ENCODE peak calls at places on chromosomes 1 and 21, in four cellular contexts. L is small intestine, N is upper lobe of left lung, H is mesenchymal stem cell. Z is an unnamed sample. For H3K4me1 and H3K36me3, the result is how much of the 10 kb centered on the place peaks cover.

GRCh38 chr1:160539896-160540858 is 17.1 kb upstream of the SLAMF6 start:
- DNase-seq in N (peak), H (peak), L (peak), Z (no peak)

GRCh38 chr1:162360237-162360873 is 16.3 kb downstream of the SPATA46 start:
- DNase-seq in L (no peak), H (no peak), N (no peak), Z (no peak)

GRCh38 chr1:163410073-163410522 is 88.3 kb downstream of the NUF2 start:
- DNase-seq in H (peak), N (no peak), L (peak), Z (no peak)

GRCh38 chr1:176193663-176194062 is 13.4 kb downstream of the COP1 start:
- DNase-seq in H (no peak), L (no peak), N (no peak), Z (no peak)

GRCh38 chr1:23276531-23276930 is 59.2 kb upstream of the HTR1D start:
- DNase-seq in N (no peak), H (no peak), L (no peak), Z (no peak)

GRCh38 chr1:24389231-24389678 is 24.3 kb downstream of the STPG1 start:
- DNase-seq in L (no peak), H (no peak), N (no peak), Z (no peak)

GRCh38 chr1:56450004-56450666 is 129.2 kb downstream of the PLPP3 start:
- DNase-seq in L (no peak), H (no peak), N (no peak), Z (no peak)

GRCh38 chr1:154479764-154480421 is 22.1 kb upstream of the TDRD10 start:
- DNase-seq in N (peak), H (peak), L (peak), Z (no peak)

GRCh38 chr1:240706150-240706904 is 94.4 kb upstream of the GREM2 start:
- DNase-seq in N (no peak), H (no peak), L (no peak), Z (no peak)

GRCh38 chr1:167082511-167083027 is 7.6 kb downstream of the GPA33 start:
- DNase-seq in H (no peak), N (peak), L (peak), Z (no peak)

GRCh38 chr21:42640486-42640885 is 12.9 kb upstream of the PDE9A start:
- DNase-seq in L (peak), N (peak), H (no peak), Z (no peak)

GRCh38 chr1:34904236-34905097 is 25.0 kb downstream of the DLGAP3 start:
- DNase-seq in N (no peak), L (no peak), H (no peak), Z (no peak)

GRCh38 chr1:246689409-246689997 is 34.7 kb upstream of the SCCPDH start:
- DNase-seq in L (peak), N (peak), H (peak), Z (peak)

GRCh38 chr1:165941531-165941930 is 114.1 kb downstream of the UCK2 start:
- DNase-seq in L (no peak), H (no peak), N (no peak), Z (no peak)

GRCh38 chr1:61474963-61475362 is 250.0 kb downstream of the TM2D1 start:
- DNase-seq in N (no peak), L (no peak), H (no peak), Z (no peak)
- H3K4me1 ChIP-seq in N (under half), L (under half), H (under half), Z (under half)

DNA sequence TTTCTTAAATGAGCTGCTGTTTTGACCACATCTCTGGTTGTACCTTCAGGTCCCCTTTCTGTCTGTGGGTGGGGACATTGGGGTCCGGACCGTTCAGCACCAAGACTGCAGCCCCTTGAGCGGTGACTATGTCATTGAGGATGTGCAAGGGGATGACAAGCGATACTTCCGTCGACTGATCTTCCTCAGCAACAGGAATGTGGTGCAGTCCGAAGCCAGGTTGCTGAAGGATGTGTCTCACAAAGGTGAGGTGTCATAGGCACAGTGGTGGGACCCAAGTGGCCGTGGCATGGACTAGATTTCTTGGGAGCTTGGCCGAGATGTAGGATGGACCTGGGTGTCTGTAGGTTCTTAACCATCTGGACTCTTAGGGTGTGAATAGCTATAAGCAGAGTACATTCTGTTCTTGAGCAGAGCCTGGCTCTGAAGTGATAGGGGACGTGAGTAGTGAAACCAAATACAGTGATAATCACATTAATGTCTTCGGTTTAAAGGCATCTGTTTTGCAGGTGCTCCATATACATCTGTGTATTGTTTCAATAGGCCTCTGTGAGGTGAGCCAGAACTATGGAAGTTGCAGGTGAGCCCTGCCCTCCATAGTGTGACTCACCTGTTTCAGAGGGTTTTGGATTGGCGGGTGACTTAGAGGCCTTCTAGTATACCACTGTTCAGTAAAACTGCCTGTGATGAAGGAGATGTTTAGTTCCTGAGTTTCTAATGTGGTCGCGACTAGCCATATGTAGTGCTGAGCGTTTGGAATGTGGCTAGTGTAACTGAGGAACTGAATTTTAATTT is 6.4 kb downstream of the METTL13 start:
- DNase-seq in H (no peak), L (no peak), N (no peak), Z (no peak)
- H3K36me3 ChIP-seq in H (under half), L (under half), N (half or more), Z (under half)

GRCh38 chr1:198116469-198116868 is 40.3 kb upstream of the NEK7 start:
- DNase-seq in L (no peak), H (no peak), N (no peak), Z (no peak)

GRCh38 chr1:198121058-198121829 is 35.6 kb upstream of the NEK7 start:
- DNase-seq in H (peak), N (no peak), L (peak), Z (peak)

GRCh38 chr1:198117267-198117666 is 39.5 kb upstream of the NEK7 start:
- DNase-seq in L (no peak), H (peak), N (no peak), Z (no peak)

GRCh38 chr1:198122693-198123092 is 34.1 kb upstream of the NEK7 start:
- DNase-seq in L (no peak), N (no peak), H (peak), Z (no peak)

DNA sequence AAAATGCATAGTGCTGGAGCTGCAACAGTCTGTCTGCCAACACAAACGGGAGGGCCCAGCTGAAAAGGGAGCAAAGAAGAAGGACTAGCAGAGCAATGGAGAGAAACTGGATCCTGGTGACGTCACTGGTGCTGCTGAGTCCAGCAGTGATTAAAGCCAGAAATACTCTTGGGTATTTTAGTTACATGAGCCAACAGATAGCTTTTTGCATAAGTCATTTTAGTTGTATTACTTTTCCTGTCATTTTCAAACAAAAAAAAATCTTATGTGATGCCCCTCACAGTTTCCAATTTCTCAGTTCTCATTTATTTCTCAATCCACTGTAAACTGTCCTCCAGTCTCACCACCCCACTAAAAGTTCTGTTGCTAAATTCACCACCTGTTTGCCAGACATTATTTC is 38.7 kb upstream of the NEK7 start:
- DNase-seq in L (no peak), H (peak), N (no peak), Z (no peak)
- H3K4me1 ChIP-seq in L (under half), H (under half), N (under half), Z (under half)

GRCh38 chr1:8361198-8361849 is 43.4 kb downstream of the SLC45A1 start:
- DNase-seq in H (no peak), L (no peak), N (no peak), Z (no peak)
- H3K36me3 ChIP-seq in H (half or more), L (under half), N (half or more), Z (under half)

DNA sequence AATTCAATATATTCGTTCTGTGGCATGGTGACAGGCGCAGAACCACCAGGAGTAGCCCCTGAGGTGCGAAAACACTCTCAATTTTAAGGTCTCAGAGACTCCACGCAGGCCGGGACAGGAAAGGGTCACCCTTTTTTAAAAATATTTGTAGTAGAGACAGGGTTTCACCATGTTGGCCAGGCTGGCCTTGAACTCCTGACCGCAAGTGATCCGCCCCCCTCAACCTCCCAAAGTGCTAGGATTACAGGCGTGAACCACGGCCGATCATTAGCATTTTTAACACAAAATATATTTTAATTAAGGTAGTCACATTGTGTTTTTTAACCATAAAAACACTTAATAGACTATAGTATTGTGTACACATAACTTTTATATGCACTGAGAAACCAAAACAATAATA is 31.1 kb downstream of the ATP2B4 start:
- DNase-seq in L (no peak), H (no peak), N (no peak), Z (no peak)
- H3K4me1 ChIP-seq in L (under half), H (under half), N (under half), Z (under half)

DNA sequence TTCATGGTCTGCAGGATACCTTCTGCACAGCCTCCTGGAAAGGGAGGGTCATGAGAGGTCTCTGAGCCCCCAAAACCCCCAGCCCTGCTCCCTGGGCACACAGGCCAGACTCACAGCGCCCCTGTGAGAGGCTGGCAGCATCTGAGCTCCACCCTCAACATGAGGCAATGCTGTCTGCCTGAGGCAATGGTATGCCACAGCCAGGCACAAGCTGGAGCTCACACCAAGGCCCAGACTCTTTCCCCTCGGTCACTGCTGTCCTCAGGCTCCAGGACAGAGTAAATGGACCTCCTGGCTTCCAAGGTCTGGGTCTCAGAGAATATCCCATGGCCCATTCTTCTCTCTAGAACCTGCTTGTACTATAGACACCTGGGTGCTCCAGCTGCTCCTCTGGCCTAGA is 17.2 kb downstream of the MEF2D start:
- DNase-seq in H (no peak), N (no peak), L (no peak), Z (no peak)
- H3K36me3 ChIP-seq in H (half or more), N (half or more), L (under half), Z (under half)

DNA sequence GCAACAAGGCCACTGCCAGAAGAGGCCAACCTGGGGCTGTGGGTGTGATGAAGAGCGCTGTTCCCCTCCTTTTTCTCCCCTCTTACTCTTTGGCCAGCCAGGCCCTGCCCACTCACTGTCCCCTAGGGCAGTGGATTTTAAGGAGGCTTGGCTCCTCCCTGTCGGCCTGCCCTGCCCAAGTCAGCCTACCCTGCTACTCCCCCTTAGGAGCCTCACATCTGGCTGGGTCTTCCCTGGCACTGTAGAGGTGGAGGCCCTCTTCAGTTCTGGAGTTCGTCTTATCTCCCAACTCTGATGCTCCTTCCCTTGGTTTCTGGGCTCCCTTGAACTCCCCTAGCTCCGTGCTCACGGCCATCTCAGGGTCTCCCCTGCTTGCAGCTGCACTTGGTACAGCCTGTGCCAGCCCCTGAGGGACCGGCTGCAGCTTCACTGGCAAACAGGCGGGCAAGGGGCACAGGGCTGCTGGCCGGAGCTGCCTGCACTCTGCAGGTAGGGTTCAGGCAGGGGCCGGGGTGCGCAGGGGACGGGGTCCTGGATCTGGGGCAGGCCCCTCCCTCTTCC is 4.0 kb downstream of the AMPD2 start:
- DNase-seq in L (no peak), H (no peak), N (no peak), Z (no peak)
- H3K4me1 ChIP-seq in L (under half), H (half or more), N (under half), Z (under half)

GRCh38 chr21:36265431-36265830 is 54.6 kb upstream of the MORC3 start:
- DNase-seq in H (no peak), L (no peak), N (no peak), Z (no peak)
- H3K36me3 ChIP-seq in H (under half), L (under half), N (under half), Z (under half)

DNA sequence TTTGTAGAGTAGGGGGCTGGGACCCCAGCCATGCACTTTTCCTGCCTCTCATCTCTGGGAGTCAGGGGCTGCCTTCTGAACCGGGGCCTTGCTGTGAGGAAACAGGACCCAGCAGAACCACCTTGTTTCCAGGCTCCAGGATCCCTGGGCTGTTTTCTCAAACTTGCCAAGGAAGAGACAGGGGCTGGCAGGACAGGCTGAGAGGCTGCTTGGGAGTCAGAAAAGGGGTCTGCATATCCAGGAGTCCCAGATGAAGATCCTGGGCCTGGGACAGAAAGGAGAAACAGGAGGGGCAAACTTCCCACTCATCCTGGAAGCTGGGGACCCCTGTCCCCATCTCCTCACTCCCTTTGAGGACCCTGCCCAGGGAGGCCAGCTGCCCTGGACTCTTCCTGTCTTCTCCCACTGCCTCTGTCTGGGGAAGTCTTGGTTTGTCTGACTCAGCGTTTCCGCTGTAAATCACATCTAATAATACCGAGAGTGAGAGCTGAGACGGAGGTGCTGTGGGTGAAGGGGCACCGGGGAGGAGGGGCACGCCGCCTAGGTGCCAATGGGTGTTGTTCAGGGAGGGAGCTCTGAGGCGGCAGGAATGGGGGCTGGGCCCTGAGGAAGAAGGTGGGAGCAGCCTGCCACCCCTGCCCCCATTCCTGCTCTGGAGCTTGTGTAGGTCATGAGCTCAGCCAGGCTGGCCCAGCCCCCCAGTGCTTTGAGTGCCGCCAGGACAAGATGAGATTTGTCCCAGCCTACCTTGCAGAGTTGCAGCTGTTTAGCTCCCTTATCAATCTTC is 16.7 kb downstream of the POU3F1 start:
- DNase-seq in N (peak), L (no peak), H (peak), Z (no peak)
- H3K4me1 ChIP-seq in N (under half), L (under half), H (under half), Z (half or more)